ENCODE peak calls at places on chromosomes 5 and 9, in six cellular contexts. L, J, N, X, Y and V are unnamed samples.

GRCh38 chr9:132977626-132978450 is 656 bp upstream of the GFI1B start:
- DNase-seq in L (peak; percentile 81), X (peak; percentile 76), J (peak; percentile 54), Y (no peak), N (peak; percentile 82), V (peak; percentile 84)

GRCh38 chr9:69829484-69829883 is 8.9 kb downstream of the CFAP95 start:
- DNase-seq in L (no peak), N (no peak), J (no peak), Y (no peak), X (no peak), V (no peak)

GRCh38 chr5:129271309-129271708 is 176.8 kb downstream of the ISOC1 start:
- DNase-seq in X (no peak), N (no peak), Y (no peak), J (peak; percentile 19), L (no peak), V (peak; percentile 82)

GRCh38 chr5:133331866-133332731 is 280.2 kb downstream of the FSTL4 start:
- DNase-seq in Y (no peak), N (no peak), X (no peak), L (no peak), J (no peak), V (no peak)

GRCh38 chr9:9004844-9005243 is 1205.3 kb upstream of the DMAC1 start:
- DNase-seq in Y (no peak), N (no peak), L (no peak), J (no peak), X (no peak), V (peak; percentile 50)

GRCh38 chr5:122151640-122152039 is 22.3 kb downstream of the ZNF474 start:
- DNase-seq in Y (no peak), L (no peak), X (no peak), N (no peak), J (no peak), V (no peak)

GRCh38 chr5:43638107-43638506 is 35.1 kb downstream of the NNT start:
- DNase-seq in N (no peak), X (no peak), J (no peak), Y (no peak), L (no peak), V (no peak)

GRCh38 chr9:120353501-120353900 is 226.5 kb downstream of the CDK5RAP2 start:
- DNase-seq in L (no peak), X (no peak), Y (no peak), J (no peak), N (no peak), V (no peak)

GRCh38 chr5:172828911-172829431 is 5.1 kb upstream of the ERGIC1 start:
- DNase-seq in N (no peak), L (no peak), Y (no peak), J (no peak), X (no peak), V (no peak)

GRCh38 chr5:128083811-128084227 is 253 bp downstream of the SLC12A2 start:
- DNase-seq in L (no peak), J (no peak), N (peak; percentile 87), X (peak; percentile 4), Y (no peak), V (peak; percentile 56)

GRCh38 chr9:32681751-32682150 is 46.3 kb upstream of the TAF1L start:
- DNase-seq in X (no peak), L (no peak), J (no peak), N (no peak), Y (no peak), V (no peak)

GRCh38 chr5:83509535-83509934 is 38.0 kb downstream of the VCAN start:
- DNase-seq in N (peak; percentile 28), X (no peak), J (no peak), Y (no peak), L (no peak), V (no peak)

GRCh38 chr5:14110680-14111079 is 32.5 kb upstream of the TRIO start:
- DNase-seq in L (no peak), X (no peak), J (no peak), Y (no peak), N (no peak), V (no peak)

GRCh38 chr9:91037511-91038482 is 236.2 kb downstream of the SYK start:
- DNase-seq in N (peak; percentile 21), J (peak; percentile 41), X (peak; percentile 91), Y (no peak), L (no peak), V (no peak)

DNA sequence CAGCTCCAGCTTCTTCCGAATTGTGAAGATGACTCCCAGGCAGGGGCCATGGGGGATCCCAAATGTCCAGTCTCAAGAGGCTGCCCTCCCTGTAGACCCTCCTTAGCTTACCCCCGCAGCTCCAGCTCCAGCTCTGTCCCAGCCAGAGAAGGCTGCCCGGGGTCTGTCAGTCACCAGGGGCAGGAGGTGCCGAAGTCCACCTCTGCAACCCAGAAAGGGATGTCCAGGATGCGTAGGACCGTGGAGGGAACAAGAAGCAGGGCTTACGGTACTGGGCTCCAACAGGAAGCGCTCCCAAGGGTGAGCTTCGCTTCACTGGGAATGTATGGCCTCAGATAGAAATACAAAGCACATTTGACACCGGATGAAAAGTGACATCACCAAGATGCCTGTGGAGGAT is 6.0 kb downstream of the IPPK start:
- DNase-seq in Y (no peak), X (no peak), N (no peak), L (no peak), J (no peak), V (no peak)
- TF ChIP-seq POLR2AphosphoS5 in Y (no peak), X (no peak), N (no peak), L (no peak), J (no peak), V (no peak)

GRCh38 chr9:134413112-134413715 is 87.0 kb downstream of the RXRA start:
- DNase-seq in X (no peak), L (no peak), N (no peak), Y (no peak), J (no peak), V (no peak)

GRCh38 chr9:134416385-134417022 is 90.2 kb downstream of the RXRA start:
- DNase-seq in J (no peak), X (no peak), L (no peak), N (no peak), Y (no peak), V (no peak)

GRCh38 chr9:134412298-134412711 is 86.0 kb downstream of the RXRA start:
- DNase-seq in L (no peak), X (no peak), Y (no peak), J (no peak), N (no peak), V (no peak)

GRCh38 chr9:134413890-134414731 is 87.9 kb downstream of the RXRA start:
- DNase-seq in L (no peak), X (no peak), J (peak; percentile 50), Y (no peak), N (peak; percentile 76), V (no peak)

GRCh38 chr9:134415026-134415425 is 88.8 kb downstream of the RXRA start:
- DNase-seq in J (no peak), L (no peak), N (no peak), X (no peak), Y (no peak), V (no peak)
- H3K4me2 ChIP-seq in J (no peak overlapping the region), L (no peak overlapping the region), N (peak overlapping the region; percentile 73), X (no peak overlapping the region), Y (no peak overlapping the region), V (no peak overlapping the region)

GRCh38 chr9:134912126-134912840 is 5.4 kb downstream of the FCN1 start:
- DNase-seq in N (peak; percentile 15), X (no peak), L (no peak), Y (no peak), J (no peak), V (no peak)

GRCh38 chr9:134913041-134913712 is 4.5 kb downstream of the FCN1 start:
- DNase-seq in L (no peak), N (peak; percentile 15), J (no peak), X (no peak), Y (no peak), V (no peak)

GRCh38 chr9:134909511-134910105 is 8.1 kb downstream of the FCN1 start:
- DNase-seq in X (no peak), L (no peak), N (no peak), J (no peak), Y (no peak), V (no peak)

GRCh38 chr9:134910146-134910545 is 7.6 kb downstream of the FCN1 start:
- DNase-seq in N (peak; percentile 5), L (no peak), Y (no peak), J (no peak), X (no peak), V (no peak)

DNA sequence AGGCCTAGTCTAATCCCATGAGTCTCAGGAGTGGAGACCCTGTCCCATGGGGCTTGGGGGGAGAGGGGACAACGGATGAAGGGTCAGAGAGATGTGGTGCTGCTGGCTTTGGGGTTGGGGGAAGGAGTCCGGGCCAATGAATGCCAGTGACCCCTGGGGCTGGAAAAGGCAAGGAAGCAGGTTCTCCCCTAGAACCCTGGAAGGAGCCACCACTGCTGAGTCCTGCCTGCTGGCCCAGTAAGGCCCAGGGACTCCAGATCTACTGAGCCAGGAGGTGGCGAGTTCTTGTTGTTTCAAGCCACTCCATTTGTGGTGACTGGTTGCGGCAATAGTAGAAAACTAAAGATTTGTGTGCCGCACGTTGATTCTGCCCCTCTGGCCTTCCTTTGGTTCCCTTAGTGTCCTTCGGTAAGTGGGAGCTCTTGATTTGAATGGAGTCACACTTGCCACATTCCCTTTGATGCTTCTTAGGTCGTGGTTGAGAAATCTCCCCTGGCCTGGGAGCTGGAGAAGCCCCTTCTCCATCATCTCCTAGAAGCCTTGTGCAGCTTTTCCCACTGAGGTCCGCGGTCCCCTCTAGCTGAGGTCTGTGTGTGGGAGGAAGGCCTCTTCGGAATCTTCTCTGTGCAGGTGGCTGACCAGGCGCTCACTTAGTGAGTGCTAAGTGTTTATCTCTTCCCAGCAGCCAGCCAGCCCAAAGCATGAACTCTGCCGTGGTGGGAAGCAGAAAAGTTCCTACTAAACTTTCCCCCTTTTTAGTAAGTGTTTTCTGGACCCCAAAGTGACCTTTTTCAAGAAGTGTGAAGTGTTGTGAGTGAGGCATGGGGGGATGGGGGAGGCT is 9.0 kb downstream of the FCN1 start:
- DNase-seq in N (no peak), J (no peak), Y (no peak), L (peak; percentile 25), X (no peak), V (no peak)
- TF ChIP-seq REST in N (no peak), J (no peak), Y (no peak), L (no peak), X (no peak), V (no peak)

GRCh38 chr5:139684881-139685749 is 37.0 kb downstream of the CXXC5 start:
- DNase-seq in L (no peak), N (peak; percentile 76), X (no peak), Y (no peak), J (no peak), V (peak; percentile 43)

GRCh38 chr5:139686356-139686918 is 38.3 kb downstream of the CXXC5 start:
- DNase-seq in L (no peak), N (no peak), J (no peak), X (no peak), Y (no peak), V (no peak)

GRCh38 chr5:139685886-139686285 is 37.7 kb downstream of the CXXC5 start:
- DNase-seq in L (no peak), N (no peak), X (no peak), J (no peak), Y (no peak), V (no peak)

GRCh38 chr5:139683295-139684271 is 35.4 kb downstream of the CXXC5 start:
- DNase-seq in Y (no peak), L (no peak), X (no peak), J (no peak), N (no peak), V (no peak)

DNA sequence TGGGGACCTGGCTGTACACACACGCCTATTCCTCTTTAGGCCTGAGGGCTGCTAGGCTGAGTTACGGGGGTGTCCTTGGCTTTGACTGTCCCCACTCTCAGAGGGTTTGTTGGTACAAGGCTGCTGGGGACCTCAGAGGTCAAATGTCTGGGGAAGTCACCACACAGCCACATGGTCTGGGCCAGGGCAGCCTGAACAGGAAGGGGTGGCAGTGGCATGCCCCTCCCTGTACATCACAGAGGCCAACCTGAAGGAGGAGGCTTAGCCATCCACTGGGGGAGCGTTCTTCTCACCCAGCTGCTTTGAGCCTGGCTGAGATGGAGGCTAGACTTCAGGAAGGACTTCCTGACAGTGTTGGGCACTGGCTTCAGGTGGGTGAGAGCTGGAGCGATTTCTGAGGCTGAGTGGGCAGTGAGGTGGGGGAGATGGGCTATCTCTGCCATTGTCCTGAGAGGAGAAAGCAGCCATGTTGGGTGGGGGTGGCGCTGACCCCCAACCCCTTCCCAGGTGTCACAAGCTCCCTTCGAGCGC is 36.3 kb downstream of the CXXC5 start:
- DNase-seq in L (no peak), X (no peak), N (no peak), Y (no peak), J (no peak), V (no peak)
- TF ChIP-seq POLR2AphosphoS5 in L (peak; percentile 20), X (no peak), N (no peak), Y (no peak), J (no peak), V (no peak)